ENCODE peak calls at places on chromosomes 12 and 14, in ten cellular contexts. L, Z, I, H, F, B, E, D, O and C are unnamed samples.

GRCh38 chr14:77128414-77128891 is 13.1 kb downstream of the ZDHHC22 start:
- DNase-seq in Z (peak), O (no peak), E (peak), H (peak), I (peak), B (no peak), L (no peak), F (no peak), D (no peak), C (no peak)

GRCh38 chr12:121925361-121925725 is 7.0 kb downstream of the CFAP251 start:
- DNase-seq in H (no peak), L (no peak), Z (no peak), O (no peak), D (peak), I (no peak), F (no peak), E (no peak), B (no peak), C (no peak)

GRCh38 chr14:101774814-101775213 is 13.3 kb downstream of the PPP2R5C start:
- DNase-seq in E (no peak), Z (no peak), F (no peak), D (no peak), O (no peak), H (peak), I (no peak), B (no peak), L (no peak), C (no peak)

GRCh38 chr12:1791104-1791927 is 29.0 kb upstream of the LRTM2 start:
- DNase-seq in O (peak), F (peak), Z (peak), D (peak), H (peak), L (peak), E (peak), I (peak), B (peak), C (no peak)

GRCh38 chr14:63212776-63213500 is 8.7 kb downstream of the RHOJ start:
- DNase-seq in Z (no peak), H (no peak), F (no peak), B (no peak), D (no peak), O (no peak), I (no peak), E (no peak), L (no peak), C (no peak)

GRCh38 chr12:48110691-48111315 is 4.9 kb upstream of the SENP1 start:
- DNase-seq in F (no peak), Z (peak), H (no peak), D (no peak), L (no peak), E (no peak), B (no peak), I (no peak), O (no peak), C (no peak)

GRCh38 chr12:65511134-65511912 is 232.8 kb downstream of the MSRB3 start:
- DNase-seq in F (no peak), E (no peak), I (peak), O (no peak), H (no peak), D (peak), Z (no peak), B (peak), L (no peak), C (no peak)

GRCh38 chr12:46547421-46548340 is 175.1 kb upstream of the SLC38A2 start:
- DNase-seq in B (no peak), E (peak), L (no peak), D (no peak), I (no peak), O (no peak), F (no peak), H (no peak), Z (peak), C (no peak)

GRCh38 chr14:28763914-28764848 is 2.4 kb upstream of the FOXG1 start:
- DNase-seq in B (no peak), E (no peak), O (no peak), F (no peak), I (peak), L (no peak), D (no peak), H (no peak), Z (peak), C (no peak)

GRCh38 chr14:83842536-83842935 is 1687.4 kb upstream of the FLRT2 start:
- DNase-seq in H (peak), B (no peak), E (no peak), O (no peak), F (no peak), L (no peak), D (no peak), I (no peak), Z (no peak), C (no peak)

GRCh38 chr12:121580959-121581680 is at the start of gene KDM2B:
- DNase-seq in E (no peak), O (peak), B (peak), I (peak), Z (peak), F (no peak), L (no peak), H (no peak), D (peak), C (no peak)